ENCODE peak calls at places on chromosome 16, in five cellular contexts. U, Z, A, M and V are unnamed samples. For H3F3A, the result is how much of the 10 kb centered on the place peaks cover.

GRCh38 chr16:23803591-23804123 is 32.1 kb upstream of the PRKCB start:
- DNase-seq in A (peak), Z (peak), M (peak), U (peak), V (peak)

GRCh38 chr16:86865866-86866675 is 287.7 kb downstream of the FOXL1 start:
- DNase-seq in Z (peak), M (peak), U (no peak), A (no peak), V (no peak)

GRCh38 chr16:84654998-84655397 is 6.7 kb downstream of the KLHL36 start:
- DNase-seq in M (no peak), Z (no peak), A (no peak), U (no peak), V (no peak)

GRCh38 chr16:275041-275621 is 613 bp downstream of the RGS11 start:
- DNase-seq in M (no peak), U (peak), A (peak), Z (peak), V (peak)

GRCh38 chr16:27446721-27447120 is 44.7 kb downstream of the IL21R start:
- DNase-seq in M (no peak), U (no peak), Z (no peak), A (no peak), V (no peak)

GRCh38 chr16:72877374-72878028 is 170.4 kb downstream of the ZFHX3 start:
- DNase-seq in U (no peak), M (peak), Z (peak), A (no peak), V (no peak)

GRCh38 chr16:73847090-73847489 is 449.5 kb upstream of the PSMD7 start:
- DNase-seq in M (no peak), A (peak), Z (no peak), U (peak), V (no peak)

GRCh38 chr16:30948087-30948955 is 547 bp upstream of the ORAI3 start:
- DNase-seq in Z (peak), U (peak), M (peak), A (peak), V (peak)

GRCh38 chr16:15041260-15042011 is 14.4 kb downstream of the NTAN1 start:
- DNase-seq in A (peak), U (peak), Z (peak), M (no peak), V (no peak)

GRCh38 chr16:10756574-10756973 is 12.9 kb downstream of the NUBP1 start:
- DNase-seq in Z (no peak), M (no peak), U (no peak), A (no peak), V (no peak)

GRCh38 chr16:49824600-49824999 is 31.3 kb downstream of the ZNF423 start:
- DNase-seq in U (peak), A (no peak), M (no peak), Z (no peak), V (no peak)

GRCh38 chr16:82395212-82395611 is 225.2 kb upstream of the MPHOSPH6 start:
- DNase-seq in U (no peak), Z (no peak), A (no peak), M (no peak), V (no peak)

GRCh38 chr16:75044800-75045361 is 46.1 kb downstream of the ZNRF1 start:
- DNase-seq in U (no peak), M (no peak), A (no peak), Z (peak), V (no peak)

GRCh38 chr16:19991614-19992013 is 82.1 kb downstream of the GPR139 start:
- DNase-seq in U (peak), Z (no peak), A (no peak), M (no peak), V (no peak)

GRCh38 chr16:27819356-27819755 is 244.2 kb downstream of the GSG1L start:
- DNase-seq in U (no peak), Z (no peak), A (no peak), M (no peak), V (no peak)

GRCh38 chr16:715448-716249 is 731 bp downstream of the METRN start:
- DNase-seq in M (no peak), A (peak), U (peak), Z (peak), V (peak)

GRCh38 chr16:4313563-4314531 is 2.0 kb upstream of the GLIS2 start:
- DNase-seq in U (peak), M (no peak), A (peak), Z (peak), V (peak)

GRCh38 chr16:25066747-25067631 is 44.6 kb upstream of the LCMT1 start:
- DNase-seq in U (peak), M (peak), Z (peak), A (peak), V (peak)

GRCh38 chr16:81155769-81156168 is 59.6 kb upstream of the GCSH start:
- DNase-seq in A (no peak), Z (no peak), M (no peak), U (no peak), V (no peak)

GRCh38 chr16:84043486-84044107 is 1.0 kb upstream of the SLC38A8 start:
- DNase-seq in Z (peak), U (peak), M (no peak), A (peak), V (peak)

GRCh38 chr16:10256855-10257641 is 74.8 kb upstream of the GRIN2A start:
- DNase-seq in U (peak), Z (peak), M (peak), A (peak), V (peak)

GRCh38 chr16:66168777-66169176 is 197.7 kb upstream of the CDH5 start:
- DNase-seq in M (no peak), A (no peak), Z (peak), U (no peak), V (no peak)

GRCh38 chr16:19071811-19072777 is 4.7 kb downstream of the COQ7 start:
- DNase-seq in U (peak), M (peak), Z (peak), A (peak), V (peak)

GRCh38 chr16:56947604-56947995 is 14.2 kb upstream of the CETP start:
- DNase-seq in Z (no peak), A (no peak), M (no peak), U (no peak), V (no peak)

GRCh38 chr16:56946767-56947603 is 14.8 kb upstream of the CETP start:
- DNase-seq in A (no peak), U (no peak), Z (no peak), M (no peak), V (no peak)

GRCh38 chr16:56943761-56944375 is 11.9 kb downstream of the HERPUD1 start:
- DNase-seq in A (no peak), Z (no peak), M (no peak), U (no peak), V (no peak)

GRCh38 chr16:56944954-56945839 is 13.3 kb downstream of the HERPUD1 start:
- DNase-seq in Z (no peak), M (peak), U (no peak), A (no peak), V (no peak)

DNA sequence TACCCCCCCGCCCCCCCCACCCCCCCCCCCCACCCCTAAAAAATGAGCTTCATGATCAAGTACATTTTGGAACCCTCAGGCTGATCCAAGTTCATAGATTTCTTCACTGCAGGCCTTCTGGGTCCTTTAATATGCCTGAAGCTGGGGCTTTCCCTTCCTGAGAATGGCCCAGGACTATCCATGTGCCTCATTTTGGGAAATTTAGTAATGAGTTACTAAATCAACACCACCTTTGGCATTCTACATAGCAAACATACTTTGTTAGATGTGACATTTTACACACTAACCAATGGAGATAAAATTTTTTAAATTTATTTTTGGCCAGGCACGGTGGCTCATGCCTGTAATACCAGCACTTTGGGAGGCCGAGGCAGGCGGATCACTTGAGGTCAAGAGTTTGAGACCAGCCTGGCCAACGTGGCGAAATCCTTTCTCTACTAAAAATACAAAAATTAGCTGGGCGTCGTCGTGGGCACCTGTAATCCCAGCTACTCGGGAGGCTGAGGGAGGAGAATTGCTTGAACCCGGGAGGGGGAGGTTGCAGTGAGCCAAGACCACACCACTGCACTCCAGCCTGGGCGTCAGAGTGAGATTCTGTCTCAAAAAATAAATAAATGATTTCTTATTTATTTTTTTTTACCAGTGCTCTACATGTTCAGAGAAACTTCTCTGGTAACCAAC is 14.0 kb downstream of the HERPUD1 start:
- DNase-seq in M (no peak), A (no peak), U (no peak), Z (no peak), V (no peak)
- H3F3A ChIP-seq in M (under half), A (under half), U (under half), Z (half or more), V (under half)

GRCh38 chr16:89562027-89562599 is 1.6 kb downstream of the RPL13 start:
- DNase-seq in M (peak), Z (no peak), A (no peak), U (no peak), V (no peak)
- H3F3A ChIP-seq in M (under half), Z (half or more), A (half or more), U (half or more), V (half or more)

GRCh38 chr16:2151188-2152091 is 3.0 kb downstream of the RAB26 start:
- DNase-seq in A (no peak), M (no peak), U (peak), Z (no peak), V (no peak)
- H3F3A ChIP-seq in A (half or more), M (under half), U (half or more), Z (under half), V (under half)

DNA sequence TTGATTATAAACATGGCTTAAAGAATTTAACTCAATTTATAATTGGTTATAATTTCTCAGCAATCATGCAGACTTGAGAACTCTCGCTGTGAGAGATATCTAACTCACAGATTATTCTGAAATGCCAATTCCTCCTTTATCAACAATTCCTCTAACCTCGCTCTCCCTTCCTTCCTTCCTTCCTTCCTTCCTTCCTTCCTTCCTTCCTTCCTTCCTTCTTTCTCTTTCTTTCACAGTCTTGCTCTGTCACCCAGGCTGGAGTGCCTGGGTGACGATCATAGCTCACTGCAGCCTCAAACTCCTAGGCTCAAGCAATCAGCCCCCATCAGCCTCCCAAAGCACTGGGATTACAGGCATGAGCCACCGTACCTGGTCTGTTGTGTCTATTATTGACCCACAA is 42.4 kb downstream of the CHD9 start:
- DNase-seq in Z (no peak), A (no peak), M (no peak), U (no peak), V (no peak)
- H3F3A ChIP-seq in Z (under half), A (under half), M (under half), U (under half), V (under half)

GRCh38 chr16:54030451-54030850 is 256.1 kb downstream of the IRX3 start:
- DNase-seq in U (no peak), M (peak), Z (no peak), A (no peak), V (no peak)

GRCh38 chr16:54028013-54028412 is 258.6 kb downstream of the IRX3 start:
- DNase-seq in Z (no peak), A (no peak), U (no peak), M (no peak), V (no peak)

GRCh38 chr16:54031107-54031760 is 255.4 kb downstream of the IRX3 start:
- DNase-seq in Z (peak), A (no peak), U (no peak), M (no peak), V (no peak)

GRCh38 chr16:54027126-54027922 is 259.3 kb downstream of the IRX3 start:
- DNase-seq in U (no peak), A (no peak), M (peak), Z (peak), V (peak)

DNA sequence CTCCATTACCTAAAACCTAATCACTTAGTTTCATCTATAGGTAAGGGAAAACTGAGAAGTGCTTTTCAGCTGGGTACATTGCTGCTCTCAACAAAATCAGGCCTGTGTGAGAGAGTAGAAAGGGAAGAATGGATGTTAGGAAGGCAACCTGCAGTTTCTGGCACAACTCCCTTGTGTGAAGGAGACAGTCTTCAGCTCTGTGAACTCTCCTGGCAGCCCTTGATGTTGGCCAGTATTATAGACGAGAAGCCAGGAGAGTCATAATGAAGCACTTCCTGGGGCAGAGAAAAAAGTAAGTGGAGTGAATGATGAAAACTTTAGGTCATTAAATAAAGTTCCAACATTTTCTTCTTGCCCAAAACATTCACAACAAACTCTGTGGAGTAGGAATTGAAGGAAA is 260.1 kb downstream of the IRX3 start:
- DNase-seq in M (no peak), A (no peak), Z (peak), U (no peak), V (no peak)
- H3F3A ChIP-seq in M (under half), A (under half), Z (under half), U (under half), V (under half)

DNA sequence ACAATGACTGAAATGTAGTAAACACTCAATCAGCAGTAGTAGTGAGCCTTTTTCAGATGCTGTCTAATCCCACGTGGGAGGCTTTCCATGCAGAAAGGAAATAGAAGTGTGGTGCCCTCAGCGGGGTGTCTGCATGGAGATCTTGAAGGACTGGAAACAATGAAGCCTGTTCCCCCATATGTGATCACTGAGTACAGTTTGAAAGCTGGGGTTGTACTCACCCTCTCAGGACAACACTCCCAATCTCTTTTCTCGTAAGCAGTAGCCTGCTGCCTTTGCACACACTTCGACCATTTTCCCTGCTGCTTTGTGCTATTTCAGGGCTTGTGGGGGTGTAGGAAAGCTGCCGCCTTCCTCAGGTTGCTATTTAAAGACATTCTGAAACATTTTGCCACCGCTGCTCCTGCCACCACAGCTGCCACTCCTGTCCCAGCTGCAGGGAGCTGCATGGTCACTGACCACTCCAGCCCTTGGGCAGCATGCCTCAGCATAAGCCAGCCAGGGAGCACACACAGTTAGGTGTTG is 40.6 kb upstream of the HAS3 start:
- DNase-seq in Z (peak), M (no peak), U (peak), A (peak), V (no peak)
- H3F3A ChIP-seq in Z (under half), M (under half), U (under half), A (under half), V (under half)

DNA sequence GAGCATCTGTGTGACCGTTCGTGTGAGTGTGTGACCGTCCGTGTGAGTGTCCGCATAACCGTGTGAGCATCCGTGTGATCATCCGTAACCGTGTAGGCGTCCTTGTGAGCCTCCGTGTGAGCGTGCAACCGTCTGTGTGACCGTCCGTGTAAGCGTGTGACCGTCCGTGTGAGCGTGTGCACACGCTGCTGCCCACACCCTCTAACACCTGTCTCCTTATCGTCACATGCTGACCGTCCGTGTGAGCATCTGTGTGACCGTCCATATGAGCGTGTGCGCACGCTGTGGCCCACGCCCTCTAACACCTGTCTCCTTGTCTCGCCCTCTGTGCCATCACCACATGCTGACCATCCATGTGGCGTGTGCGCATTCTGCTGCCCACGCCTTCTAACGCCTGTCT is 31.1 kb downstream of the NME3 start:
- DNase-seq in A (no peak), Z (no peak), U (no peak), M (no peak), V (no peak)
- H3F3A ChIP-seq in A (under half), Z (under half), U (under half), M (under half), V (under half)